ENCODE peak calls at places on chromosomes 6 and 20, in seven cellular contexts. O is NCI-H1092 treated with DMSO at 0.1 percent for 48 hours; D is amniotic stem cell; V is EL; T is dorsolateral prefrontal cortex; Q is neuronal stem cell; A is activated CD4-positive, alpha-beta T cell treated with anti-CD3 and anti-CD28 coated beads for 24 hours. J is an unnamed sample.

GRCh38 chr6:96812077-96812703 is 25.1 kb downstream of the GPR63 start:
- DNase-seq in O (no peak), D (no peak), V (no peak), T (no peak), Q (no peak), A (no peak), J (no peak)

GRCh38 chr6:15755555-15755954 is 92.7 kb upstream of the DTNBP1 start:
- DNase-seq in O (no peak), D (no peak), V (no peak), T (no peak), Q (no peak), A (no peak), J (no peak)

GRCh38 chr20:63854766-63855362 is 6.4 kb upstream of the ABHD16B start:
- DNase-seq in O (no peak), D (no peak), V (no peak), T (no peak), Q (no peak), A (no peak), J (no peak)

GRCh38 chr6:83781506-83781905 is 71.7 kb upstream of the RIPPLY2 start:
- DNase-seq in O (no peak), D (no peak), V (no peak), T (no peak), Q (no peak), A (no peak), J (no peak)

GRCh38 chr6:116616757-116617093 is 446 bp downstream of the RSPH4A start:
- DNase-seq in O (no peak), D (no peak), V (no peak), T (no peak), Q (no peak), A (no peak), J (no peak)

GRCh38 chr20:33306807-33307206 is 23.8 kb downstream of the BPIFB1 start:
- DNase-seq in O (no peak), D (no peak), V (no peak), T (no peak), Q (no peak), A (no peak), J (no peak)

GRCh38 chr6:30002871-30003270 is 58.2 kb upstream of the POLR1H start:
- DNase-seq in O (no peak), D (no peak), V (peak), T (no peak), Q (no peak), A (no peak), J (no peak)

GRCh38 chr6:142011156-142011555 is 121.6 kb upstream of the GJE1 start:
- DNase-seq in O (no peak), D (peak), V (peak), T (no peak), Q (no peak), A (no peak), J (no peak)

GRCh38 chr20:44748005-44748370 is 2.3 kb downstream of the KCNK15 start:
- DNase-seq in O (no peak), D (no peak), V (no peak), T (no peak), Q (no peak), A (no peak), J (peak)

GRCh38 chr6:70112686-70113570 is 190.0 kb downstream of the COL9A1 start:
- DNase-seq in O (no peak), D (no peak), V (no peak), T (no peak), Q (no peak), A (no peak), J (no peak)

GRCh38 chr6:277746-278145 is 14.5 kb upstream of the DUSP22 start:
- DNase-seq in O (no peak), D (no peak), V (no peak), T (no peak), Q (no peak), A (no peak), J (no peak)

GRCh38 chr20:49397525-49397924 is 84.9 kb downstream of the KCNB1 start:
- DNase-seq in O (no peak), D (no peak), V (peak), T (no peak), Q (no peak), A (no peak), J (no peak)

GRCh38 chr6:163563303-163563702 is 148.8 kb downstream of the QKI start:
- DNase-seq in O (no peak), D (no peak), V (no peak), T (no peak), Q (no peak), A (no peak), J (no peak)

GRCh38 chr6:158706369-158706982 is 56.6 kb downstream of the SYTL3 start:
- DNase-seq in O (peak), D (no peak), V (peak), T (no peak), Q (no peak), A (no peak), J (peak)

GRCh38 chr6:1762203-1762602 is 152.5 kb downstream of the FOXC1 start:
- DNase-seq in O (no peak), D (no peak), V (no peak), T (no peak), Q (no peak), A (no peak), J (no peak)

GRCh38 chr20:63224272-63225081 is 8.5 kb upstream of the YTHDF1 start:
- DNase-seq in O (peak), D (no peak), V (peak), T (no peak), Q (no peak), A (no peak), J (peak)

GRCh38 chr6:3016473-3017280 is 17.0 kb downstream of the NQO2 start:
- DNase-seq in O (no peak), D (no peak), V (no peak), T (no peak), Q (no peak), A (no peak), J (no peak)

GRCh38 chr6:161279677-161280365 is 6.0 kb upstream of the AGPAT4 start:
- DNase-seq in O (no peak), D (no peak), V (no peak), T (no peak), Q (no peak), A (no peak), J (no peak)

GRCh38 chr6:168239374-168239773 is 80.2 kb downstream of the DACT2 start:
- DNase-seq in O (no peak), D (no peak), V (peak), T (no peak), Q (no peak), A (no peak), J (no peak)

GRCh38 chr6:14787677-14788076 is 458.2 kb upstream of the JARID2 start:
- DNase-seq in O (no peak), D (no peak), V (no peak), T (no peak), Q (no peak), A (no peak), J (no peak)

GRCh38 chr6:164148789-164149188 is 734.3 kb downstream of the QKI start:
- DNase-seq in O (no peak), D (no peak), V (peak), T (no peak), Q (no peak), A (no peak), J (no peak)

GRCh38 chr20:52953020-52953419 is 19.1 kb upstream of the TSHZ2 start:
- DNase-seq in O (no peak), D (no peak), V (no peak), T (no peak), Q (no peak), A (no peak), J (no peak)

J was measured in NCI-H1417.